ENCODE peak calls at places on chromosomes 4 and X, in nine cellular contexts. P is dorsolateral prefrontal cortex, V is foreskin fibroblast, D is fibroblast of mammary gland, E is bronchial epithelial cell, J is kidney epithelial cell, I is colonic mucosa, C is OCI-LY7, B is body of pancreas. Z is an unnamed sample.

GRCh38 chrX:9882669-9883446 is 84.3 kb upstream of the CLDN34 start:
- DNase-seq in P (no peak), V (no peak), D (no peak), E (peak; percentile 13), J (no peak), I (no peak), C (peak; percentile 0), B (no peak), Z (no peak)

GRCh38 chrX:12956704-12957541 is 18.0 kb upstream of the TMSB4X start:
- DNase-seq in P (no peak), V (no peak), D (no peak), E (peak; percentile 64), J (no peak), I (peak; percentile 50), C (peak; percentile 92), B (no peak), Z (no peak)

GRCh38 chr4:36088542-36088941 is 155.8 kb downstream of the ARAP2 start:
- DNase-seq in P (no peak), V (no peak), D (no peak), E (no peak), J (peak; percentile 43), I (no peak), C (no peak), B (no peak), Z (peak; percentile 77)

GRCh38 chr4:118682928-118683327 is 2.3 kb upstream of the METTL14 start:
- DNase-seq in P (no peak), V (peak; percentile 33), D (peak; percentile 47), E (peak; percentile 33), J (no peak), I (no peak), C (peak; percentile 39), B (no peak), Z (no peak)

GRCh38 chr4:8171941-8172924 is 13.6 kb upstream of the ABLIM2 start:
- DNase-seq in P (no peak), V (peak; percentile 44), D (peak; percentile 24), E (no peak), J (no peak), I (no peak), C (no peak), B (no peak), Z (no peak)

GRCh38 chrX:134654398-134655012 is 3.8 kb downstream of the PLAC1 start:
- DNase-seq in P (no peak), V (no peak), D (peak; percentile 38), E (no peak), J (no peak), I (no peak), C (no peak), B (no peak), Z (no peak)

GRCh38 chrX:13077168-13077567 is 32.7 kb upstream of the FAM9C start:
- DNase-seq in P (no peak), V (peak; percentile 49), D (peak; percentile 19), E (no peak), J (no peak), I (no peak), C (peak; percentile 32), B (no peak), Z (no peak)

GRCh38 chr4:128776794-128777216 is 32.7 kb upstream of the JADE1 start:
- DNase-seq in P (no peak), V (peak; percentile 95), D (peak; percentile 89), E (peak; percentile 85), J (peak; percentile 98), I (peak; percentile 35), C (no peak), B (peak; percentile 22), Z (no peak)

GRCh38 chr4:106909776-106910175 is 126.3 kb downstream of the DKK2 start:
- DNase-seq in P (no peak), V (no peak), D (no peak), E (no peak), J (no peak), I (no peak), C (no peak), B (no peak), Z (no peak)

GRCh38 chrX:70168238-70169188 is 8.8 kb upstream of the DGAT2L6 start:
- DNase-seq in P (no peak), V (peak; percentile 61), D (peak; percentile 73), E (peak; percentile 44), J (peak; percentile 34), I (no peak), C (peak; percentile 1), B (no peak), Z (peak; percentile 14)

GRCh38 chr4:66736593-66736992 is 808.7 kb downstream of the CENPC start:
- DNase-seq in P (no peak), V (no peak), D (no peak), E (peak; percentile 32), J (no peak), I (no peak), C (no peak), B (no peak), Z (no peak)

GRCh38 chr4:127284236-127284635 is 348.5 kb upstream of the INTU start:
- DNase-seq in P (no peak), V (no peak), D (peak; percentile 61), E (no peak), J (no peak), I (no peak), C (no peak), B (no peak), Z (no peak)

GRCh38 chrX:115949900-115950822 is 220.4 kb upstream of the AGTR2 start:
- DNase-seq in P (peak; percentile 81), V (no peak), D (no peak), E (no peak), J (no peak), I (no peak), C (no peak), B (peak; percentile 17), Z (no peak)

GRCh38 chr4:95547708-95548471 is 883 bp downstream of the UNC5C start:
- DNase-seq in P (peak; percentile 68), V (peak; percentile 0), D (no peak), E (no peak), J (no peak), I (peak; percentile 23), C (no peak), B (no peak), Z (no peak)

GRCh38 chr4:105520819-105521790 is 31.3 kb upstream of the ARHGEF38 start:
- DNase-seq in P (no peak), V (no peak), D (peak; percentile 47), E (peak; percentile 61), J (peak; percentile 4), I (peak; percentile 60), C (peak; percentile 39), B (peak; percentile 60), Z (no peak)

GRCh38 chr4:1310796-1311715 is 21.4 kb downstream of the MAEA start:
- DNase-seq in P (no peak), V (no peak), D (no peak), E (no peak), J (no peak), I (no peak), C (peak; percentile 73), B (no peak), Z (no peak)

DNA sequence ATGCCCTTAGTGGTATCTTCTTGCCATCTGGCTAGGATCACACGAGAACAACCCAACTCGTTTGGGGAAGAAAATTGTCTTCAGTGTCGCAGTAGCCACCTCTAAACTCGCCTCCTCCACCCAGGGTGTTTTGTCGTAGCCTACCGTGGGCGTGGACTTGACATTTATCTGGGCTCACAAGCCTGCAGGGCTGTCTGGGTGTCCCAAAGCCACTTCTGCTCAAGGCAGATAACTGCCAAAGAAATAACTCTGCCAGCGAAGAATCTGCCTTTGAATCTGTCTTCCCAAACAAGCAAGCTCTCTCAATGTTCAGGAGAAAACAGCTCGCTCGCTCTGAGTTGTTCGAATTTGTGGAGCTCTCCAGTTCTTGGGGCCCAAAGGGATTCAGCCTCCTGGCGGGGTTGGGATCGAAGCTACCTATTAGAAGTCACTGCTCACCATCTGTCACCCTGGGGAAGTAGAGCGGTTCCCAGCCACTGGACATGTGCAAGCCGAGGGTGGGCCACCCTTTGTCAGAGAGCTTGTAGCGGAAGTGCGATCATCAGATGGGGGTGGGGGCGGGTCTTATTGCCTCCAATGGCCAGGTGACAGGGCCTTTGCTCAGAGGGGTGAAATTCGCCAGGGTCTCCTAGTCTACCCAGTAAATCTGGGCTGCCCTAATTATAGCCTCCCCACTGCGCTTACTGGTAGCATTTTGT is 14.8 kb downstream of the BLOC1S4 start:
- DNase-seq in P (no peak), V (no peak), D (no peak), E (no peak), J (no peak), I (no peak), C (no peak), B (no peak), Z (no peak)
- H3K4me3 ChIP-seq in P (peak overlapping the region; percentile 40), V (no peak overlapping the region), D (no peak overlapping the region), E (no peak overlapping the region), J (no peak overlapping the region), I (no peak overlapping the region), C (no peak overlapping the region), B (no peak overlapping the region), Z (no peak overlapping the region)

GRCh38 chr4:22515145-22515887 is 550 bp downstream of the ADGRA3 start:
- DNase-seq in P (no peak), V (peak; percentile 66), D (peak; percentile 71), E (peak; percentile 60), J (no peak), I (peak; percentile 78), C (no peak), B (peak; percentile 74), Z (peak; percentile 50)
- TF ChIP-seq CTCF in P (no peak), V (no peak), D (no peak), E (peak; percentile 24), J (no peak), I (no peak), C (no peak), B (no peak), Z (peak; percentile 21)

DNA sequence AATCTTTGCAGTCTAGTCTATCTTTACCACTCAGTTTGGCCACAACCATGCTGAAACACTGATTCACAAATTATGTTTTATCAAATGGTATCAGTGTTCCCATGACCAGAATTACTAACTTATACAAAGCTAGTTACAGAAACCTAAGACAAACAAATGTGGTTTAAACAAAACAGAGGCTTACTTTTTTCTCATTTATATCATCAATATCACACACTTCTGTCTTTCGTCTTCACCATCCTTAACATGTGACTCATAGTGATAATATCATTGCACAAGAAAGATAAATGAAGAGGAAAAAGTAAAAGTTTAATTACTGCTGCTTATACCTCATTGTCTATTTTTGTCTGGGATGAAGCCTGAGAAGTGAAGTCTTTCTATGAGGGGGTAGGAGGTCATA is 406.6 kb downstream of the PCDH10 start:
- DNase-seq in P (no peak), V (no peak), D (no peak), E (no peak), J (no peak), I (no peak), C (no peak), B (no peak), Z (no peak)
- H3K4me3 ChIP-seq in P (no peak overlapping the region), V (no peak overlapping the region), D (no peak overlapping the region), E (no peak overlapping the region), J (no peak overlapping the region), I (no peak overlapping the region), C (no peak overlapping the region), B (no peak overlapping the region), Z (no peak overlapping the region)

DNA sequence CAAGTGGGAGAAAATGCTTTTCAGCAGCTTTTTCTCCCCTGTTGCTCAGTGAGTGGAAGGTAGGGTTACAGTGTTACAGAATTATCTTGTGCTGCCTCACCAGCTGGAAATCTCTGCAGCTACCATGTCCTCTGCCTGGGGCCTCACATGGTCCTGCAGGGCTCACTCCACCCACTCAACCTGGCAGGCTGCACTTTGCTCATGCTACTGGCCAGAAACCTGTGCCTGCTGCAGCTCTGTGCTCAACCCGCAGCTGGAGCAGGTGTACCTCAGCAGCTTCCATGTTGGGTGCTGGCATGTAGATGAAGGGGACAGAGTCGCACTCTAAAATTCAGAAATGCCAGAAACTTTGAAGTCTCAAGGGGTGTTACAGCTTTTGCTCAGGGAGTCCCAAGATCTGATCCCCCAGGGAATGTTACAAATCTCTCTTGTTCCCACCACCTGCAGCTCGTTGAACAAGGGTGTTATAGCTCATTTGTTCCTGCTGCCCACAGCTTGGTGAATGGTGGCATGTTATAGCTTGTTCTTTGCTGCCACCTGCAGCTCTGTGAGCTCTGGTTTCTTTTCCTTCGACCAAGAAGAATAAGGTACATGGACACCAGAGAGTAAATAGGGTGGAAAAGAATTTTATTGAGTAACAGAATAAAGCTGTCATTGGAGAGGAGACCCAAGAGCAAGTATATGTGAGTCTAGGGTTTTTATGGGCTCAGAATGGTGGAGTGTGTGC is 845.8 kb downstream of the TECRL start:
- DNase-seq in P (no peak), V (no peak), D (no peak), E (peak; percentile 0), J (no peak), I (no peak), C (no peak), B (no peak), Z (peak; percentile 7)
- TF ChIP-seq CTCF in P (peak; percentile 20), V (no peak), D (no peak), E (no peak), J (no peak), I (no peak), C (no peak), B (no peak), Z (peak; percentile 55)

Z was measured in LNCaP clone FGC.